ENCODE peak calls at places on chromosomes 5 and 9, in seven cellular contexts. One of them, this sample, is unnamed.

GRCh38 chr5:116272281-116272941 is 187.6 kb downstream of the COMMD10 start:
- DNase-seq in heart left ventricle: no peak
- DNase-seq in HAP-1: no peak
- DNase-seq in effector memory CD4-positive, alpha-beta T cell: no peak
- DNase-seq in psoas muscle: no peak
- DNase-seq in IMR-90: peak; percentile 52
- DNase-seq in naive thymus-derived CD4-positive, alpha-beta T cell: no peak
- DNase-seq in this sample: no peak

GRCh38 chr5:132260714-132261615 is 3.5 kb downstream of the PDLIM4 start:
- DNase-seq in heart left ventricle: no peak
- DNase-seq in naive thymus-derived CD4-positive, alpha-beta T cell: no peak
- DNase-seq in IMR-90: peak; percentile 96
- DNase-seq in effector memory CD4-positive, alpha-beta T cell: no peak
- DNase-seq in psoas muscle: peak; percentile 59
- DNase-seq in HAP-1: no peak
- DNase-seq in this sample: peak; percentile 79

GRCh38 chr5:158451203-158451982 is 592.4 kb upstream of the CLINT1 start:
- DNase-seq in psoas muscle: peak; percentile 42
- DNase-seq in HAP-1: no peak
- DNase-seq in heart left ventricle: no peak
- DNase-seq in effector memory CD4-positive, alpha-beta T cell: no peak
- DNase-seq in naive thymus-derived CD4-positive, alpha-beta T cell: no peak
- DNase-seq in IMR-90: peak; percentile 53
- DNase-seq in this sample: peak; percentile 75

GRCh38 chr5:54956922-54957321 is 28.5 kb downstream of the ESM1 start:
- DNase-seq in heart left ventricle: no peak
- DNase-seq in IMR-90: no peak
- DNase-seq in HAP-1: no peak
- DNase-seq in naive thymus-derived CD4-positive, alpha-beta T cell: no peak
- DNase-seq in psoas muscle: no peak
- DNase-seq in effector memory CD4-positive, alpha-beta T cell: no peak
- DNase-seq in this sample: no peak

GRCh38 chr5:132176543-132176945 is 51.1 kb downstream of the P4HA2 start:
- DNase-seq in effector memory CD4-positive, alpha-beta T cell: no peak
- DNase-seq in HAP-1: no peak
- DNase-seq in naive thymus-derived CD4-positive, alpha-beta T cell: no peak
- DNase-seq in psoas muscle: no peak
- DNase-seq in heart left ventricle: no peak
- DNase-seq in IMR-90: no peak
- DNase-seq in this sample: no peak

GRCh38 chr5:68371607-68372006 is 156.1 kb downstream of the PIK3R1 start:
- DNase-seq in effector memory CD4-positive, alpha-beta T cell: no peak
- DNase-seq in psoas muscle: no peak
- DNase-seq in IMR-90: no peak
- DNase-seq in HAP-1: no peak
- DNase-seq in naive thymus-derived CD4-positive, alpha-beta T cell: no peak
- DNase-seq in heart left ventricle: no peak
- DNase-seq in this sample: no peak

GRCh38 chr5:117652640-117653280 is 1078.1 kb upstream of the SEMA6A start:
- DNase-seq in effector memory CD4-positive, alpha-beta T cell: no peak
- DNase-seq in heart left ventricle: no peak
- DNase-seq in psoas muscle: no peak
- DNase-seq in HAP-1: no peak
- DNase-seq in naive thymus-derived CD4-positive, alpha-beta T cell: no peak
- DNase-seq in IMR-90: no peak
- DNase-seq in this sample: no peak

GRCh38 chr5:58444805-58445204 is 15.1 kb downstream of the PLK2 start:
- DNase-seq in heart left ventricle: no peak
- DNase-seq in effector memory CD4-positive, alpha-beta T cell: no peak
- DNase-seq in psoas muscle: no peak
- DNase-seq in HAP-1: no peak
- DNase-seq in IMR-90: no peak
- DNase-seq in naive thymus-derived CD4-positive, alpha-beta T cell: no peak
- DNase-seq in this sample: no peak

GRCh38 chr5:181237758-181238385 is 5.8 kb downstream of the RACK1 start:
- DNase-seq in psoas muscle: no peak
- DNase-seq in heart left ventricle: no peak
- DNase-seq in effector memory CD4-positive, alpha-beta T cell: no peak
- DNase-seq in IMR-90: no peak
- DNase-seq in naive thymus-derived CD4-positive, alpha-beta T cell: no peak
- DNase-seq in HAP-1: no peak
- DNase-seq in this sample: no peak

GRCh38 chr9:136534396-136534795 is 11.5 kb downstream of the NOTCH1 start:
- DNase-seq in HAP-1: no peak
- DNase-seq in naive thymus-derived CD4-positive, alpha-beta T cell: no peak
- DNase-seq in heart left ventricle: no peak
- DNase-seq in psoas muscle: no peak
- DNase-seq in IMR-90: no peak
- DNase-seq in effector memory CD4-positive, alpha-beta T cell: no peak
- DNase-seq in this sample: no peak

GRCh38 chr5:170572453-170572852 is 68.6 kb downstream of the KCNIP1 start:
- DNase-seq in heart left ventricle: no peak
- DNase-seq in IMR-90: no peak
- DNase-seq in effector memory CD4-positive, alpha-beta T cell: no peak
- DNase-seq in psoas muscle: no peak
- DNase-seq in HAP-1: no peak
- DNase-seq in naive thymus-derived CD4-positive, alpha-beta T cell: no peak
- DNase-seq in this sample: peak; percentile 58

GRCh38 chr5:135313405-135313804 is 85.6 kb downstream of the MACROH2A1 start:
- DNase-seq in heart left ventricle: no peak
- DNase-seq in psoas muscle: no peak
- DNase-seq in naive thymus-derived CD4-positive, alpha-beta T cell: no peak
- DNase-seq in HAP-1: no peak
- DNase-seq in IMR-90: no peak
- DNase-seq in effector memory CD4-positive, alpha-beta T cell: no peak
- DNase-seq in this sample: no peak

GRCh38 chr5:44536650-44537260 is 147.5 kb upstream of the FGF10 start:
- DNase-seq in effector memory CD4-positive, alpha-beta T cell: no peak
- DNase-seq in HAP-1: peak; percentile 46
- DNase-seq in naive thymus-derived CD4-positive, alpha-beta T cell: no peak
- DNase-seq in psoas muscle: no peak
- DNase-seq in IMR-90: peak; percentile 17
- DNase-seq in heart left ventricle: no peak
- DNase-seq in this sample: peak; percentile 12

GRCh38 chr5:18652404-18653215 is 1018.4 kb downstream of the TAF11L14 start:
- DNase-seq in naive thymus-derived CD4-positive, alpha-beta T cell: no peak
- DNase-seq in effector memory CD4-positive, alpha-beta T cell: no peak
- DNase-seq in heart left ventricle: no peak
- DNase-seq in psoas muscle: no peak
- DNase-seq in HAP-1: no peak
- DNase-seq in IMR-90: no peak
- DNase-seq in this sample: no peak

GRCh38 chr9:17699615-17700315 is 120.9 kb downstream of the SH3GL2 start:
- DNase-seq in heart left ventricle: no peak
- DNase-seq in psoas muscle: no peak
- DNase-seq in effector memory CD4-positive, alpha-beta T cell: no peak
- DNase-seq in IMR-90: no peak
- DNase-seq in naive thymus-derived CD4-positive, alpha-beta T cell: no peak
- DNase-seq in HAP-1: no peak
- DNase-seq in this sample: no peak
- H3K27me3 ChIP-seq in heart left ventricle: no peaks in the 10 kb centered on the region
- H3K27me3 ChIP-seq in psoas muscle: no peaks in the 10 kb centered on the region
- H3K27me3 ChIP-seq in effector memory CD4-positive, alpha-beta T cell: no peaks in the 10 kb centered on the region
- H3K27me3 ChIP-seq in IMR-90: no peaks in the 10 kb centered on the region
- H3K27me3 ChIP-seq in naive thymus-derived CD4-positive, alpha-beta T cell: no peaks in the 10 kb centered on the region
- H3K27me3 ChIP-seq in HAP-1: no peaks in the 10 kb centered on the region
- H3K27me3 ChIP-seq in this sample: no peaks in the 10 kb centered on the region

GRCh38 chr5:177494356-177495195 is 2.8 kb downstream of the PDLIM7 start:
- DNase-seq in heart left ventricle: peak; percentile 84
- DNase-seq in effector memory CD4-positive, alpha-beta T cell: no peak
- DNase-seq in IMR-90: peak; percentile 92
- DNase-seq in naive thymus-derived CD4-positive, alpha-beta T cell: no peak
- DNase-seq in psoas muscle: peak; percentile 69
- DNase-seq in HAP-1: no peak
- DNase-seq in this sample: peak; percentile 89

GRCh38 chr5:177491983-177492746 is 5.2 kb downstream of the PDLIM7 start:
- DNase-seq in naive thymus-derived CD4-positive, alpha-beta T cell: no peak
- DNase-seq in HAP-1: no peak
- DNase-seq in IMR-90: no peak
- DNase-seq in heart left ventricle: no peak
- DNase-seq in psoas muscle: no peak
- DNase-seq in effector memory CD4-positive, alpha-beta T cell: no peak
- DNase-seq in this sample: no peak

GRCh38 chr5:177495243-177496060 is 2.0 kb downstream of the PDLIM7 start:
- DNase-seq in naive thymus-derived CD4-positive, alpha-beta T cell: no peak
- DNase-seq in heart left ventricle: peak; percentile 78
- DNase-seq in psoas muscle: peak; percentile 67
- DNase-seq in HAP-1: no peak
- DNase-seq in IMR-90: peak; percentile 88
- DNase-seq in effector memory CD4-positive, alpha-beta T cell: no peak
- DNase-seq in this sample: peak; percentile 79

GRCh38 chr5:177492841-177493240 is 4.6 kb downstream of the PDLIM7 start:
- DNase-seq in HAP-1: no peak
- DNase-seq in heart left ventricle: no peak
- DNase-seq in psoas muscle: no peak
- DNase-seq in naive thymus-derived CD4-positive, alpha-beta T cell: no peak
- DNase-seq in IMR-90: no peak
- DNase-seq in effector memory CD4-positive, alpha-beta T cell: no peak
- DNase-seq in this sample: no peak

DNA sequence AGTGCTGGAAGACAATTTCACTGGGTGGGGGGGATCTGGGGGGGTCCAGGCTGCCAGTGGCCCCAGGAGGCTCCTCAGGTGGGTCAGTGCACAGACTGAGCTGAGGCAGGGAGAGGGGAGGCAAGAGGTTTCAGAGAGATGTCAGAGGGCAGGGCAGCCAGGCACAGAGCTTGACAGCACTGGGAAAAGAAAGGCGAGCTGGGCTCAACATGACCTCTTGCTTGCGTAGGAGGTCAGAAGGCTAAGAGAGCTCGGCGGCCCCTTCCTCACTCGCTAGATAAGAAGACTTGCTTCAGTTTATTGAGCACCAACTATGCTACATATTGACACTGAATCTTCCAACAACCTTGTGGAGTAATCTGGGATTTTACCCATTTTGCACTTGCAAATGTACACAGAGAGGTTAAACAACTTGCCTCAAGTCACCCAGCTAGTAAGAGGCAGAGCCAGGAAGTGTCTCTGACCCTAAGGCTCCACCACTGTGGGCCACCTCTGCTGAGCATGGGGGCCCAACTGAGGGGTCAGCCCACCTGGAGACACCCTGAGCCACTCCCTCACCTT is 3.5 kb downstream of the PDLIM7 start:
- DNase-seq in naive thymus-derived CD4-positive, alpha-beta T cell: no peak
- DNase-seq in IMR-90: no peak
- DNase-seq in heart left ventricle: no peak
- DNase-seq in effector memory CD4-positive, alpha-beta T cell: no peak
- DNase-seq in psoas muscle: no peak
- DNase-seq in HAP-1: no peak
- DNase-seq in this sample: no peak
- H3K4me3 ChIP-seq in naive thymus-derived CD4-positive, alpha-beta T cell: no peak overlapping the region
- H3K4me3 ChIP-seq in IMR-90: peak overlapping the region; percentile 2
- H3K4me3 ChIP-seq in heart left ventricle: no peak overlapping the region
- H3K4me3 ChIP-seq in effector memory CD4-positive, alpha-beta T cell: no peak overlapping the region
- H3K4me3 ChIP-seq in psoas muscle: no peak overlapping the region
- H3K4me3 ChIP-seq in HAP-1: no peak overlapping the region
- H3K4me3 ChIP-seq in this sample: no peak overlapping the region

GRCh38 chr5:13809921-13810320 is 134.6 kb downstream of the DNAH5 start:
- DNase-seq in heart left ventricle: no peak
- DNase-seq in HAP-1: no peak
- DNase-seq in psoas muscle: no peak
- DNase-seq in IMR-90: no peak
- DNase-seq in effector memory CD4-positive, alpha-beta T cell: no peak
- DNase-seq in naive thymus-derived CD4-positive, alpha-beta T cell: no peak
- DNase-seq in this sample: peak; percentile 42

GRCh38 chr5:13816126-13816525 is 128.4 kb downstream of the DNAH5 start:
- DNase-seq in naive thymus-derived CD4-positive, alpha-beta T cell: no peak
- DNase-seq in IMR-90: no peak
- DNase-seq in effector memory CD4-positive, alpha-beta T cell: no peak
- DNase-seq in HAP-1: no peak
- DNase-seq in psoas muscle: no peak
- DNase-seq in heart left ventricle: no peak
- DNase-seq in this sample: no peak

DNA sequence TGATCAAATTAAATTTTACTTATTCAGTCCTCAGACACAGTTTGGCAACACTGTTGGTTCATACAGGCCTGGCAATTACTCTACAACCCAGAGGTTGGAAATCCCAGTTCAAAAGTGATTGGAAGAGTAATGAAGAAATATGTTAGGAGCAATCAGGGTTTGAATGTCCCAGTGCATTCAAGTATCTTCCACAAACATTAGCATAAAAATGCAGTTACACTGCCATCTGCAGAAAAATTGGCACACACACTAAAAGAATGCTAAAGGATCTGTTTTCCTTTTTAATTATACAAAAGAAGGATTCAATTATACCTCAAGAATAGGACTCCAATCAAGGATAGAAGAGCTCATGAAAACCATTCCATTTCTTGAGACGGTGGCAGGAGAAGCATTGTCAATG is 130.2 kb downstream of the DNAH5 start:
- DNase-seq in effector memory CD4-positive, alpha-beta T cell: no peak
- DNase-seq in naive thymus-derived CD4-positive, alpha-beta T cell: no peak
- DNase-seq in IMR-90: peak; percentile 20
- DNase-seq in HAP-1: no peak
- DNase-seq in psoas muscle: no peak
- DNase-seq in heart left ventricle: no peak
- DNase-seq in this sample: no peak
- H3K9me3 ChIP-seq in effector memory CD4-positive, alpha-beta T cell: no peaks in the 10 kb centered on the region
- H3K9me3 ChIP-seq in naive thymus-derived CD4-positive, alpha-beta T cell: no peaks in the 10 kb centered on the region
- H3K9me3 ChIP-seq in IMR-90: no peaks in the 10 kb centered on the region
- H3K9me3 ChIP-seq in HAP-1: no peaks in the 10 kb centered on the region
- H3K9me3 ChIP-seq in psoas muscle: no peaks in the 10 kb centered on the region
- H3K9me3 ChIP-seq in heart left ventricle: no peaks in the 10 kb centered on the region
- H3K9me3 ChIP-seq in this sample: no peaks in the 10 kb centered on the region

GRCh38 chr9:16315720-16316119 is 554.8 kb downstream of the BNC2 start:
- DNase-seq in psoas muscle: no peak
- DNase-seq in heart left ventricle: no peak
- DNase-seq in HAP-1: no peak
- DNase-seq in effector memory CD4-positive, alpha-beta T cell: no peak
- DNase-seq in IMR-90: no peak
- DNase-seq in naive thymus-derived CD4-positive, alpha-beta T cell: no peak
- DNase-seq in this sample: no peak

GRCh38 chr9:16314476-16314875 is 556.0 kb downstream of the BNC2 start:
- DNase-seq in heart left ventricle: no peak
- DNase-seq in IMR-90: no peak
- DNase-seq in psoas muscle: no peak
- DNase-seq in effector memory CD4-positive, alpha-beta T cell: no peak
- DNase-seq in naive thymus-derived CD4-positive, alpha-beta T cell: no peak
- DNase-seq in HAP-1: no peak
- DNase-seq in this sample: no peak

GRCh38 chr9:16318516-16319060 is 551.9 kb downstream of the BNC2 start:
- DNase-seq in heart left ventricle: no peak
- DNase-seq in HAP-1: no peak
- DNase-seq in IMR-90: no peak
- DNase-seq in psoas muscle: no peak
- DNase-seq in naive thymus-derived CD4-positive, alpha-beta T cell: no peak
- DNase-seq in effector memory CD4-positive, alpha-beta T cell: no peak
- DNase-seq in this sample: no peak

GRCh38 chr9:16316911-16317817 is 553.3 kb downstream of the BNC2 start:
- DNase-seq in effector memory CD4-positive, alpha-beta T cell: no peak
- DNase-seq in heart left ventricle: no peak
- DNase-seq in HAP-1: no peak
- DNase-seq in IMR-90: no peak
- DNase-seq in naive thymus-derived CD4-positive, alpha-beta T cell: no peak
- DNase-seq in psoas muscle: no peak
- DNase-seq in this sample: no peak

DNA sequence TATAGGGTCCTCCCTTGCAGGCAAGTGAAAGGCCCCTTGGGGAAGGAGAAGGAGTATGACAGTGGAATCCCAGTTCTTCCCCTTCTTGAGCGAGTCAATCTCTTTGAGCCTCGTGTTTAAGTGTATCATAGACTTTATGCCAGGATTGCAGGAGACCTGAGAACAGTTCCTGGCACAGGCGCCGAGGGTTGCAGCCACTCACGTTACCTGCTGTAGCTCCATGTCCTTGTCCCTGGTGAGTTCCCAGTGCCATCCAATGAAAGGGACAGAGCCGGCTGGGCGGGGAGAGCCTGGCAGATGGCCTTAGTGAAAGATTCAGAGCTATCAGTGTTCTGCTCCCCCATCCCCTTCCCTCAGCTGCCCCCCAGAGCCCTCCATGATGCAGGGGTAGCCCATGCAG is 554.1 kb downstream of the BNC2 start:
- DNase-seq in effector memory CD4-positive, alpha-beta T cell: no peak
- DNase-seq in heart left ventricle: no peak
- DNase-seq in HAP-1: no peak
- DNase-seq in IMR-90: no peak
- DNase-seq in naive thymus-derived CD4-positive, alpha-beta T cell: no peak
- DNase-seq in psoas muscle: no peak
- DNase-seq in this sample: no peak
- H3K27me3 ChIP-seq in effector memory CD4-positive, alpha-beta T cell: no peaks in the 10 kb centered on the region
- H3K27me3 ChIP-seq in heart left ventricle: peaks cover 4% of the 10 kb centered on the region
- H3K27me3 ChIP-seq in HAP-1: no peaks in the 10 kb centered on the region
- H3K27me3 ChIP-seq in IMR-90: no peaks in the 10 kb centered on the region
- H3K27me3 ChIP-seq in naive thymus-derived CD4-positive, alpha-beta T cell: no peaks in the 10 kb centered on the region
- H3K27me3 ChIP-seq in psoas muscle: no peaks in the 10 kb centered on the region
- H3K27me3 ChIP-seq in this sample: no peaks in the 10 kb centered on the region

This sample was measured in MG63.